ENCODE peak calls at places on chromosomes 11 and 22, in seven cellular contexts. L is fibroblast of pulmonary artery, A is GM23338, F is progenitor cell of endocrine pancreas, P is colonic mucosa, V is GM10248, C is gastrocnemius medialis. O is an unnamed sample.

GRCh38 chr22:19174106-19175025 is 4.2 kb downstream of the SLC25A1 start:
- DNase-seq in F (no peak), P (no peak), L (peak; percentile 82), V (no peak), A (peak; percentile 84), C (peak; percentile 81), O (peak; percentile 80)

GRCh38 chr22:46660604-46661201 is 40.5 kb downstream of the GRAMD4 start:
- DNase-seq in P (peak; percentile 82), V (no peak), A (peak; percentile 53), C (no peak), F (no peak), L (no peak), O (peak; percentile 58)

GRCh38 chr22:49931863-49932262 is 13.4 kb downstream of the CRELD2 start:
- DNase-seq in L (no peak), F (no peak), V (no peak), A (no peak), P (no peak), C (no peak), O (no peak)

GRCh38 chr22:31969789-31970489 is 25.6 kb downstream of the YWHAH start:
- DNase-seq in A (peak; percentile 95), C (peak; percentile 52), L (peak; percentile 73), V (peak; percentile 82), P (peak; percentile 83), F (peak; percentile 54), O (peak; percentile 87)

GRCh38 chr11:59012942-59013256 is 73.2 kb upstream of the GLYATL1B start:
- DNase-seq in C (no peak), F (no peak), A (no peak), V (no peak), P (no peak), L (no peak), O (no peak)

GRCh38 chr22:32900856-32901255 is 99.4 kb downstream of the TIMP3 start:
- DNase-seq in P (no peak), V (no peak), F (no peak), L (no peak), A (no peak), C (no peak), O (no peak)

GRCh38 chr22:21003782-21004181 is 1.9 kb upstream of the THAP7 start:
- DNase-seq in F (no peak), A (no peak), C (no peak), L (no peak), V (no peak), P (peak; percentile 55), O (no peak)

GRCh38 chr11:614583-615452 is 932 bp downstream of the IRF7 start:
- DNase-seq in V (no peak), L (no peak), A (no peak), P (no peak), C (peak; percentile 80), F (no peak), O (peak; percentile 64)

GRCh38 chr11:15519911-15520310 is 405.2 kb downstream of the INSC start:
- DNase-seq in F (no peak), L (no peak), V (no peak), A (no peak), C (no peak), P (no peak), O (no peak)

GRCh38 chr11:94131363-94132115 is 2.9 kb downstream of the PANX1 start:
- DNase-seq in L (peak; percentile 69), A (no peak), P (no peak), V (no peak), C (no peak), F (no peak), O (peak; percentile 46)

GRCh38 chr22:30127749-30128166 is 47.5 kb downstream of the HORMAD2 start:
- DNase-seq in V (no peak), C (no peak), F (no peak), P (no peak), A (no peak), L (peak; percentile 63), O (peak; percentile 6)

GRCh38 chr11:96061730-96062524 is 138.0 kb upstream of the MTMR2 start:
- DNase-seq in P (no peak), A (no peak), L (no peak), F (no peak), V (no peak), C (no peak), O (no peak)

GRCh38 chr11:11845066-11845465 is 3.3 kb downstream of the USP47 start:
- DNase-seq in F (no peak), P (no peak), L (no peak), A (peak; percentile 65), C (no peak), V (no peak), O (no peak)

GRCh38 chr11:16356751-16357365 is 512 bp upstream of the SOX6 start:
- DNase-seq in C (peak; percentile 13), P (no peak), L (no peak), V (no peak), F (no peak), A (no peak), O (no peak)

GRCh38 chr22:31676700-31677099 is 14.7 kb upstream of the PISD start:
- DNase-seq in V (peak; percentile 91), C (peak; percentile 92), F (peak; percentile 73), L (peak; percentile 93), A (peak; percentile 98), P (peak; percentile 98), O (peak; percentile 96)

GRCh38 chr11:6825333-6825744 is 20.1 kb upstream of the OR10A5 start:
- DNase-seq in F (no peak), P (no peak), V (no peak), A (no peak), C (no peak), L (peak; percentile 29), O (peak; percentile 54)

GRCh38 chr11:18463439-18463838 is 7.8 kb downstream of the LDHAL6A start:
- DNase-seq in P (no peak), C (no peak), A (no peak), F (no peak), V (no peak), L (no peak), O (no peak)

GRCh38 chr11:3747704-3748103 is 49.6 kb downstream of the NUP98 start:
- DNase-seq in A (no peak), F (no peak), C (no peak), L (peak; percentile 82), P (no peak), V (no peak), O (peak; percentile 87)

GRCh38 chr11:61162092-61162935 is 1.1 kb upstream of the VPS37C start:
- DNase-seq in F (no peak), P (no peak), A (peak; percentile 57), V (no peak), C (peak; percentile 29), L (peak; percentile 40), O (peak; percentile 60)

GRCh38 chr22:49462795-49463194 is 364.9 kb downstream of the BRD1 start:
- DNase-seq in P (no peak), F (no peak), V (no peak), A (no peak), C (no peak), L (no peak), O (no peak)

DNA sequence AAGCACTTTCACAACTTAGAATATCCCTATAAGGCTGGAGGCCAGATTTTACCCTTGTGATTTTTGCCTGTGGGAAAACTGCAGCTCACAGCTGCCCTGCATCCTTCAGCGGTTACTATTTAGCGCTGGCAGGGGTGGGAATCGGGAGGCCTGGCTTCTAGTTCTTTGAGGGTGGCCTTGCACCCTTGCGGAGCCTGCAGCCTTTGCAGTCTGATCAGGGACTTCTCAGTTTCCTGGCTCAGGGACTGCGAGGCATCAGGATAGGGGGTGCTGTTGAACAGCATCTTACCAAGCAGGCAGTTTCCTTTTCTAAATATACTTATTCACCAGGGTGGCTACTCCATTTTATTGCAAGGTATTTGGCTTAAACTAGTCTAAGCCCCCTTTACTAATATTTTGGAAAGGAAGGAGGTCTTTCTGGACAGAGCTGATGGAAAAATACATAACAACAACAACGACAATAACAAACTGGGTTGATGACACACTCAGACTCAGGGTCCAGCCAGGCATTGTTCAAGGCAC is 2.9 kb upstream of the APOA1 start:
- DNase-seq in F (no peak), L (peak; percentile 44), V (no peak), C (no peak), A (peak; percentile 58), P (no peak), O (peak; percentile 18)
- TF ChIP-seq CTCF in F (no peak), L (peak; percentile 45), V (peak; percentile 2), C (no peak), A (peak; percentile 56), P (no peak), O (no peak)

GRCh38 chr11:128036006-128036405 is 551.4 kb downstream of the ETS1 start:
- DNase-seq in V (no peak), P (no peak), A (no peak), L (no peak), C (no peak), F (no peak), O (no peak)
- TF ChIP-seq CTCF in V (no peak), P (no peak), A (no peak), L (no peak), C (no peak), F (no peak), O (no peak)

GRCh38 chr11:70158201-70158600 is 44.9 kb upstream of the FADD start:
- DNase-seq in A (peak; percentile 88), F (no peak), P (no peak), V (no peak), L (peak; percentile 8), C (no peak), O (peak; percentile 29)
- TF ChIP-seq CTCF in A (peak; percentile 88), F (peak; percentile 60), P (no peak), V (no peak), L (peak; percentile 31), C (peak; percentile 9), O (peak; percentile 13)

DNA sequence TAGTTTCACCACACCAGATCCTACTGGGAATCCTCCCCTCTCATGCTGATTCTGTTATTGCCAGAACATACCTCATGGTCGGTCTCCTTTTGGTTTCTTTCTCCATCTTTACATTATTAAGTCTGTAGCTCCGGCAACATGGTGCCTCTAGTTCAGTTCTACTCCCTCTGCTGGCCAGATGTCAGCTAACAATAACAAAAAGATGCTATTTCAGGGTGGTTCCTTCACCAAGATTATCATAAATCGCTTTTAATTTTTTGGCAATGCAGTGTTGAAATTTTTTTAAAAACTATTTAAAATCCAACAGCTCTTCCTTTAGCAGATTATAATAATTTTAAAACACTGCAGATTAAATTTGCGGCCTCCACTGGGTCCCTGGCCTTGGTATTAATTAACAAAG is 492.8 kb upstream of the KIRREL3 start:
- DNase-seq in V (no peak), F (no peak), C (no peak), P (no peak), L (no peak), A (peak; percentile 59), O (peak; percentile 52)
- TF ChIP-seq CTCF in V (peak; percentile 22), F (peak; percentile 66), C (no peak), P (peak; percentile 10), L (peak; percentile 10), A (peak; percentile 71), O (peak; percentile 30)

GRCh38 chr22:37325024-37325395 is 42.7 kb downstream of the CYTH4 start:
- DNase-seq in L (no peak), P (no peak), C (no peak), F (no peak), A (no peak), V (no peak), O (no peak)
- TF ChIP-seq CTCF in L (no peak), P (no peak), C (no peak), F (no peak), A (no peak), V (no peak), O (no peak)

DNA sequence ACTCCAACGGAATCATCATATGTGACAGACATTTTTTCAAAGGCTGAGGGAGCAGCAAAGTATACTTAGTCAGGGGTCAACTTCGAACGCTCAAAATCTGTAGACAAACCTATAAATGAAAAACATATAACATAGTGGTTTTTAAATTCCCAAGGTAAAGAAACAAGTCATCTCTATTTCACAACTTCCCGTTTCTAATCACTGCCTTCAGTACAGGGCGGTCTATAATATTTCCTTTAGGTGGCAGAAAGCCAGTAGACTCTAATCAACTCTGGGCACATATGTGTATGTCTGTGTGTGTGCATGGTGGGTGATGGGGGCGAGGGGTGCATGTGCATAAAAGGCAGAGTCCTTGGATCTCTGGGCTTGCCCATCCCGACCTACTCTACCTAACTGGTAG is 55.0 kb upstream of the ARFGAP3 start:
- DNase-seq in C (no peak), L (peak; percentile 23), V (no peak), P (no peak), A (no peak), F (no peak), O (no peak)
- TF ChIP-seq CTCF in C (no peak), L (no peak), V (no peak), P (no peak), A (no peak), F (no peak), O (no peak)